ENCODE peak calls at places on chromosomes 1 and 21, in five cellular contexts. X, Q, E, G and J are unnamed samples.

GRCh38 chr1:231395051-231395995 is 26.8 kb downstream of the EGLN1 start:
- DNase-seq in X (peak; percentile 36), Q (no peak), E (no peak), G (peak; percentile 96), J (no peak)

GRCh38 chr1:52544665-52545525 is 8.0 kb downstream of the TUT4 start:
- DNase-seq in X (no peak), Q (no peak), E (no peak), G (peak; percentile 24), J (no peak)

GRCh38 chr1:62356257-62356835 is 37.1 kb upstream of the KANK4 start:
- DNase-seq in X (no peak), Q (no peak), E (no peak), G (peak; percentile 73), J (peak; percentile 39)

GRCh38 chr1:156081174-156082110 is 823 bp downstream of the MEX3A start:
- DNase-seq in X (no peak), Q (no peak), E (no peak), G (no peak), J (peak; percentile 44)

GRCh38 chr1:91835087-91835521 is 50.8 kb downstream of the TGFBR3 start:
- DNase-seq in X (no peak), Q (no peak), E (no peak), G (no peak), J (no peak)

GRCh38 chr21:26047279-26047967 is 123.1 kb downstream of the APP start:
- DNase-seq in X (no peak), Q (no peak), E (no peak), G (no peak), J (no peak)

GRCh38 chr1:78301141-78301540 is 189.6 kb upstream of the PTGFR start:
- DNase-seq in X (no peak), Q (no peak), E (no peak), G (peak; percentile 33), J (no peak)

GRCh38 chr1:204104331-204105222 is 31.7 kb downstream of the SOX13 start:
- DNase-seq in X (no peak), Q (no peak), E (no peak), G (no peak), J (no peak)

GRCh38 chr1:185080425-185080824 is 35.1 kb downstream of the RNF2 start:
- DNase-seq in X (no peak), Q (no peak), E (no peak), G (no peak), J (no peak)

GRCh38 chr1:157960773-157961172 is 32.7 kb upstream of the KIRREL1 start:
- DNase-seq in X (no peak), Q (no peak), E (no peak), G (no peak), J (no peak)

GRCh38 chr1:229913491-229913890 is 153.5 kb upstream of the GALNT2 start:
- DNase-seq in X (no peak), Q (no peak), E (no peak), G (no peak), J (no peak)

GRCh38 chr1:22414244-22414751 is 37.4 kb upstream of the ZBTB40 start:
- DNase-seq in X (peak; percentile 82), Q (no peak), E (no peak), G (peak; percentile 4), J (no peak)

GRCh38 chr1:36475341-36475740 is 7.4 kb downstream of the CSF3R start:
- DNase-seq in X (no peak), Q (no peak), E (no peak), G (no peak), J (no peak)

GRCh38 chr21:32256873-32257620 is 21.8 kb downstream of the MIS18A start:
- DNase-seq in X (no peak), Q (peak; percentile 92), E (no peak), G (peak; percentile 93), J (no peak)

GRCh38 chr1:21568809-21569385 is 59.7 kb downstream of the ALPL start:
- DNase-seq in X (no peak), Q (no peak), E (no peak), G (no peak), J (no peak)

GRCh38 chr1:169060906-169061683 is 45.4 kb upstream of the ATP1B1 start:
- DNase-seq in X (no peak), Q (no peak), E (no peak), G (no peak), J (no peak)

GRCh38 chr1:91689586-91690481 is 189.2 kb downstream of the CDC7 start:
- DNase-seq in X (no peak), Q (no peak), E (no peak), G (no peak), J (no peak)

GRCh38 chr1:102434421-102434820 is 437.7 kb upstream of the OLFM3 start:
- DNase-seq in X (peak; percentile 36), Q (no peak), E (peak; percentile 50), G (no peak), J (peak; percentile 11)

GRCh38 chr1:54277451-54278355 is 77.7 kb downstream of the MRPL37 start:
- DNase-seq in X (no peak), Q (no peak), E (no peak), G (peak; percentile 46), J (peak; percentile 50)

GRCh38 chr21:39051561-39051949 is 131.7 kb downstream of the PSMG1 start:
- DNase-seq in X (no peak), Q (no peak), E (no peak), G (peak; percentile 71), J (no peak)

GRCh38 chr1:145786271-145786670 is 37.6 kb downstream of the RNF115 start:
- DNase-seq in X (no peak), Q (no peak), E (no peak), G (no peak), J (no peak)

GRCh38 chr1:30914931-30915330 is 6.4 kb upstream of the SDC3 start:
- DNase-seq in X (no peak), Q (peak; percentile 10), E (no peak), G (no peak), J (no peak)

GRCh38 chr1:14486401-14487110 is 111.9 kb upstream of the KAZN start:
- DNase-seq in X (no peak), Q (peak; percentile 70), E (no peak), G (peak; percentile 98), J (no peak)

GRCh38 chr1:85047144-85047471 is 1.2 kb downstream of the MCOLN3 start:
- DNase-seq in X (no peak), Q (no peak), E (no peak), G (no peak), J (no peak)

GRCh38 chr1:85048296-85049064 is at the start of gene MCOLN3:
- DNase-seq in X (peak; percentile 31), Q (no peak), E (peak; percentile 70), G (no peak), J (peak; percentile 66)

GRCh38 chr1:85047472-85048295 is 616 bp downstream of the MCOLN3 start:
- DNase-seq in X (peak; percentile 30), Q (no peak), E (peak; percentile 44), G (no peak), J (peak; percentile 60)

GRCh38 chr1:85054664-85055063 is 6.4 kb upstream of the MCOLN3 start:
- DNase-seq in X (no peak), Q (no peak), E (no peak), G (no peak), J (no peak)

GRCh38 chr1:85049735-85050166 is 1.5 kb upstream of the MCOLN3 start:
- DNase-seq in X (no peak), Q (no peak), E (peak; percentile 49), G (no peak), J (no peak)
- TF ChIP-seq CTCF in X (no peak), Q (no peak), E (peak; percentile 18), G (no peak), J (no peak)

GRCh38 chr1:9684806-9685205 is 33.3 kb downstream of the PIK3CD start:
- DNase-seq in X (no peak), Q (no peak), E (no peak), G (no peak), J (no peak)
- TF ChIP-seq CTCF in X (no peak), Q (no peak), E (no peak), G (no peak), J (no peak)

GRCh38 chr21:14952916-14953315 is 111.9 kb downstream of the NRIP1 start:
- DNase-seq in X (no peak), Q (no peak), E (no peak), G (no peak), J (no peak)
- TF ChIP-seq CTCF in X (no peak), Q (no peak), E (no peak), G (no peak), J (no peak)

GRCh38 chr1:197066719-197067456 is at the start of gene F13B:
- DNase-seq in X (no peak), Q (no peak), E (no peak), G (no peak), J (no peak)
- TF ChIP-seq CTCF in X (peak; percentile 9), Q (no peak), E (peak; percentile 31), G (peak; percentile 24), J (no peak)

GRCh38 chr21:16454371-16454770 is 724.6 kb downstream of the USP25 start:
- DNase-seq in X (no peak), Q (no peak), E (no peak), G (peak; percentile 5), J (no peak)
- TF ChIP-seq CTCF in X (peak; percentile 13), Q (peak; percentile 14), E (peak; percentile 49), G (peak; percentile 53), J (no peak)

DNA sequence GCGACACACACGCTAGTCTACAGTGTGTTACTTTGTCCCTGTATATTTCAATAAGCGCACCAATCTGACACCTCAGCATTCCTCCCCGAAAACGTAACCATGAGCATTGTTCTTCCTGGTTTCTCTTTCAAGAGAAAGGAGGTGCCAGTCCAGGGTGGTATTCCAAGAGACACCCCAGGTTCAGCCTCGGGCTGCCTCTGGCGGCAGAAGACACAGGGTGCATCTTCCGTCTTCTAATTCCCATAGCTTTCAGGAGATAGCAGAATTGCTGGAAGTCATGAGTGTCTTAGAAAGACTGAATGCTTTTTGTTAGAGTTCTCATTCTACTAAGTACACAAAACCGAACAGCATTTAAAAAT is 15.9 kb upstream of the RGS8 start:
- DNase-seq in X (no peak), Q (no peak), E (no peak), G (no peak), J (no peak)
- TF ChIP-seq CTCF in X (no peak), Q (no peak), E (no peak), G (no peak), J (no peak)